ENCODE peak calls at places on chromosomes 12 and 14, in seven cellular contexts. F is stimulated activated effector memory CD8-positive, alpha-beta T cell treated with anti-CD3 and anti-CD28 coated beads, Interleukin-12 subunit alpha, Interleukin-12 subunit beta, amount 100 ng/mL, for 72 hours; L is pancreas; J is stimulated activated CD4-positive, alpha-beta T cell treated with anti-CD3 and anti-CD28 coated beads, TNF-alpha, amount 100 ng/mL, for 1 hour; Q is SK-N-SH; O is lower leg skin; K is amniotic stem cell. M is an unnamed sample.

GRCh38 chr14:94571950-94572349 is 9.3 kb upstream of the SERPINA5 start:
- DNase-seq in K (no peak), O (peak; percentile 49), L (no peak), Q (no peak), J (no peak), F (no peak), M (no peak)

GRCh38 chr14:59246566-59246965 is 58.1 kb downstream of the DAAM1 start:
- DNase-seq in O (no peak), L (no peak), J (no peak), K (no peak), F (no peak), Q (no peak), M (no peak)

GRCh38 chr14:81829447-81829846 is 295.8 kb upstream of the SEL1L start:
- DNase-seq in O (no peak), Q (no peak), J (no peak), L (peak; percentile 50), K (no peak), F (no peak), M (no peak)

GRCh38 chr14:61526405-61527312 is 168.7 kb upstream of the HIF1A start:
- DNase-seq in J (no peak), K (no peak), F (no peak), O (peak; percentile 81), L (no peak), Q (no peak), M (no peak)

GRCh38 chr14:64212666-64213065 is 81.5 kb downstream of the ESR2 start:
- DNase-seq in J (no peak), Q (no peak), F (no peak), O (no peak), K (no peak), L (no peak), M (no peak)

GRCh38 chr12:12715459-12716150 is 1.6 kb upstream of the CDKN1B start:
- DNase-seq in L (no peak), K (no peak), Q (no peak), F (no peak), O (no peak), J (no peak), M (no peak)

GRCh38 chr12:18643673-18644072 is 94.1 kb downstream of the PLCZ1 start:
- DNase-seq in K (no peak), J (no peak), O (no peak), L (no peak), F (no peak), Q (no peak), M (no peak)

GRCh38 chr14:92586001-92586947 is 72.7 kb downstream of the RIN3 start:
- DNase-seq in Q (no peak), F (no peak), O (no peak), L (no peak), K (peak; percentile 84), J (no peak), M (no peak)

GRCh38 chr14:93731753-93732152 is 56.5 kb downstream of the PRIMA1 start:
- DNase-seq in J (no peak), L (no peak), F (no peak), K (no peak), Q (no peak), O (no peak), M (no peak)

GRCh38 chr12:112216223-112216622 is 90.9 kb downstream of the TRAFD1 start:
- DNase-seq in Q (no peak), O (no peak), J (no peak), L (no peak), K (no peak), F (no peak), M (no peak)

GRCh38 chr14:65277027-65277426 is 135.5 kb upstream of the FUT8 start:
- DNase-seq in F (no peak), K (peak; percentile 24), Q (no peak), L (no peak), J (no peak), O (no peak), M (no peak)

GRCh38 chr12:16880864-16881285 is 274.9 kb upstream of the LMO3 start:
- DNase-seq in O (no peak), F (no peak), L (peak; percentile 55), Q (peak; percentile 58), K (no peak), J (no peak), M (no peak)

GRCh38 chr14:91911474-91912032 is 35.9 kb downstream of the FBLN5 start:
- DNase-seq in K (no peak), Q (peak; percentile 42), J (no peak), L (no peak), O (no peak), F (no peak), M (peak; percentile 24)

GRCh38 chr12:113740699-113741098 is 225.4 kb downstream of the RBM19 start:
- DNase-seq in J (no peak), F (no peak), L (no peak), K (no peak), O (no peak), Q (no peak), M (no peak)

GRCh38 chr14:84312551-84312950 is 1217.4 kb upstream of the FLRT2 start:
- DNase-seq in K (no peak), O (no peak), Q (no peak), J (no peak), L (no peak), F (no peak), M (no peak)

GRCh38 chr12:5779401-5779800 is 165.7 kb downstream of the ANO2 start:
- DNase-seq in K (no peak), L (no peak), J (no peak), O (no peak), Q (no peak), F (no peak), M (no peak)

GRCh38 chr12:104582739-104583138 is 126.0 kb downstream of the CHST11 start:
- DNase-seq in F (no peak), K (no peak), O (no peak), Q (no peak), J (no peak), L (no peak), M (no peak)

M was measured in activated naive CD4-positive, alpha-beta T cell treated with anti-CD3 and anti-CD28 coated beads, Interleukin-2, amount 50 U/mL, for 72 hours.